ENCODE peak calls at places on chromosome 14, in six cellular contexts. One of them, this sample, is unnamed. For H3K9me3, the result is how much of the 10 kb centered on the place peaks cover.

GRCh38 chr14:106044949-106045596 is 518.7 kb downstream of the TMEM121 start:
- DNase-seq in K562: peak
- DNase-seq in HCT116: peak
- DNase-seq in H1: peak
- DNase-seq in GM12878: no peak
- DNase-seq in HepG2: peak
- DNase-seq in this sample: peak

GRCh38 chr14:77458249-77458950 is 507 bp downstream of the AHSA1 start:
- DNase-seq in K562: peak
- DNase-seq in HCT116: no peak
- DNase-seq in H1: no peak
- DNase-seq in GM12878: no peak
- DNase-seq in HepG2: peak
- DNase-seq in this sample: peak

GRCh38 chr14:37650356-37651037 is 55.1 kb downstream of the TTC6 start:
- DNase-seq in K562: no peak
- DNase-seq in HCT116: no peak
- DNase-seq in H1: no peak
- DNase-seq in GM12878: no peak
- DNase-seq in HepG2: peak
- DNase-seq in this sample: no peak

GRCh38 chr14:85233756-85234545 is 296.0 kb upstream of the FLRT2 start:
- DNase-seq in K562: no peak
- DNase-seq in HCT116: no peak
- DNase-seq in H1: no peak
- DNase-seq in GM12878: no peak
- DNase-seq in HepG2: no peak
- DNase-seq in this sample: no peak

GRCh38 chr14:57492859-57493258 is 798 bp downstream of the CCDC198 start:
- DNase-seq in K562: no peak
- DNase-seq in HCT116: no peak
- DNase-seq in H1: no peak
- DNase-seq in GM12878: no peak
- DNase-seq in HepG2: peak
- DNase-seq in this sample: no peak

GRCh38 chr14:75280831-75281690 is 2.4 kb downstream of the FOS start:
- DNase-seq in K562: no peak
- DNase-seq in HCT116: no peak
- DNase-seq in H1: no peak
- DNase-seq in GM12878: no peak
- DNase-seq in HepG2: no peak
- DNase-seq in this sample: no peak

GRCh38 chr14:91754819-91755218 is 22.9 kb upstream of the CATSPERB start:
- DNase-seq in K562: no peak
- DNase-seq in HCT116: no peak
- DNase-seq in H1: no peak
- DNase-seq in GM12878: no peak
- DNase-seq in HepG2: no peak
- DNase-seq in this sample: no peak

GRCh38 chr14:66315098-66315497 is 171.1 kb upstream of the CCDC196 start:
- DNase-seq in K562: no peak
- DNase-seq in HCT116: no peak
- DNase-seq in H1: no peak
- DNase-seq in GM12878: no peak
- DNase-seq in HepG2: no peak
- DNase-seq in this sample: no peak

GRCh38 chr14:92946847-92947545 is 24.0 kb downstream of the CHGA start:
- DNase-seq in K562: no peak
- DNase-seq in HCT116: no peak
- DNase-seq in H1: no peak
- DNase-seq in GM12878: no peak
- DNase-seq in HepG2: no peak
- DNase-seq in this sample: no peak

GRCh38 chr14:100027771-100028490 is 37.3 kb upstream of the EVL start:
- DNase-seq in K562: no peak
- DNase-seq in HCT116: no peak
- DNase-seq in H1: no peak
- DNase-seq in GM12878: no peak
- DNase-seq in HepG2: no peak
- DNase-seq in this sample: no peak

GRCh38 chr14:68384881-68385280 is 408.0 kb downstream of the ZFP36L1 start:
- DNase-seq in K562: no peak
- DNase-seq in HCT116: no peak
- DNase-seq in H1: no peak
- DNase-seq in GM12878: no peak
- DNase-seq in HepG2: peak
- DNase-seq in this sample: no peak

GRCh38 chr14:80987235-80988032 is 32.0 kb downstream of the TSHR start:
- DNase-seq in K562: peak
- DNase-seq in HCT116: peak
- DNase-seq in H1: peak
- DNase-seq in GM12878: no peak
- DNase-seq in HepG2: peak
- DNase-seq in this sample: peak

GRCh38 chr14:44742202-44742601 is 219.5 kb downstream of the KLHL28 start:
- DNase-seq in K562: no peak
- DNase-seq in HCT116: no peak
- DNase-seq in H1: no peak
- DNase-seq in GM12878: no peak
- DNase-seq in HepG2: no peak
- DNase-seq in this sample: no peak

GRCh38 chr14:50056457-50056856 is 59.9 kb downstream of the VCPKMT start:
- DNase-seq in K562: no peak
- DNase-seq in HCT116: no peak
- DNase-seq in H1: no peak
- DNase-seq in GM12878: no peak
- DNase-seq in HepG2: no peak
- DNase-seq in this sample: no peak

GRCh38 chr14:106657460-106657859 is 1131.1 kb downstream of the TMEM121 start:
- DNase-seq in K562: no peak
- DNase-seq in HCT116: no peak
- DNase-seq in H1: no peak
- DNase-seq in GM12878: no peak
- DNase-seq in HepG2: no peak
- DNase-seq in this sample: no peak

GRCh38 chr14:36229262-36229661 is 52.7 kb upstream of the PTCSC3 start:
- DNase-seq in K562: no peak
- DNase-seq in HCT116: no peak
- DNase-seq in H1: no peak
- DNase-seq in GM12878: no peak
- DNase-seq in HepG2: no peak
- DNase-seq in this sample: peak

GRCh38 chr14:36333106-36333505 is 12.7 kb upstream of the MBIP start:
- DNase-seq in K562: no peak
- DNase-seq in HCT116: no peak
- DNase-seq in H1: no peak
- DNase-seq in GM12878: no peak
- DNase-seq in HepG2: no peak
- DNase-seq in this sample: no peak

GRCh38 chr14:69637503-69638030 is 26.2 kb downstream of the SUSD6 start:
- DNase-seq in K562: peak
- DNase-seq in HCT116: no peak
- DNase-seq in H1: no peak
- DNase-seq in GM12878: no peak
- DNase-seq in HepG2: peak
- DNase-seq in this sample: no peak

GRCh38 chr14:65769151-65769550 is 356.6 kb downstream of the FUT8 start:
- DNase-seq in K562: no peak
- DNase-seq in HCT116: no peak
- DNase-seq in H1: no peak
- DNase-seq in GM12878: no peak
- DNase-seq in HepG2: no peak
- DNase-seq in this sample: no peak

GRCh38 chr14:77707355-77707723 is 484 bp downstream of the ALKBH1 start:
- DNase-seq in K562: peak
- DNase-seq in HCT116: no peak
- DNase-seq in H1: no peak
- DNase-seq in GM12878: no peak
- DNase-seq in HepG2: peak
- DNase-seq in this sample: peak

GRCh38 chr14:67934851-67935250 is 115.3 kb downstream of the RAD51B start:
- DNase-seq in K562: no peak
- DNase-seq in HCT116: no peak
- DNase-seq in H1: no peak
- DNase-seq in GM12878: no peak
- DNase-seq in HepG2: no peak
- DNase-seq in this sample: no peak

GRCh38 chr14:71308671-71309070 is 401.4 kb downstream of the PCNX1 start:
- DNase-seq in K562: no peak
- DNase-seq in HCT116: no peak
- DNase-seq in H1: no peak
- DNase-seq in GM12878: no peak
- DNase-seq in HepG2: no peak
- DNase-seq in this sample: no peak

GRCh38 chr14:98894600-98894999 is 377.4 kb downstream of the BCL11B start:
- DNase-seq in K562: no peak
- DNase-seq in HCT116: no peak
- DNase-seq in H1: no peak
- DNase-seq in GM12878: no peak
- DNase-seq in HepG2: no peak
- DNase-seq in this sample: no peak

GRCh38 chr14:35506927-35507326 is 27.0 kb upstream of the INSM2 start:
- DNase-seq in K562: no peak
- DNase-seq in HCT116: no peak
- DNase-seq in H1: no peak
- DNase-seq in GM12878: no peak
- DNase-seq in HepG2: no peak
- DNase-seq in this sample: no peak

DNA sequence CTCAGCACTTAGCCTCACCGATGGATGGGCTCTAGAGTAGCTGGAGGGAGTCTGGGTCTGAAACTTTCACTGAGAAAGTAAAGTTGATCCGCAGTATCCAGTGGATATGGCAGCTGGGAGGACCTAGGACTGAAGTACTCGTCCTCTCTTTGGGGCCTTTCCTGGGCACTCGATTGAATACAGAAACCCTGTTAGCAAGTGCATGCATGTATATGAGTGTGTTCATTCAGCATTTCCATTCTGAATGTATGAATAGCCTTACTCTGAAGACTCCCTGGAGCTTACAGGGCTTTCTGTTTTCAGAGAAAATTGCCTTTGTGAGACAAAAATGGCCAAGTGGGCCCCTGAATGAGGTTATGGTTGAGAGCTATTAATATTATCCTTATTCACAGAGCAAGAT is 62.8 kb downstream of the DAD1 start:
- DNase-seq in K562: no peak
- DNase-seq in HCT116: no peak
- DNase-seq in H1: no peak
- DNase-seq in GM12878: no peak
- DNase-seq in HepG2: no peak
- DNase-seq in this sample: no peak
- H3K9ac ChIP-seq in K562: no peak
- H3K9ac ChIP-seq in HCT116: no peak
- H3K9ac ChIP-seq in H1: no peak
- H3K9ac ChIP-seq in GM12878: no peak
- H3K9ac ChIP-seq in HepG2: no peak
- H3K9ac ChIP-seq in this sample: no peak

GRCh38 chr14:34173916-34174315 is 223.0 kb upstream of the EGLN3 start:
- DNase-seq in K562: no peak
- DNase-seq in HCT116: no peak
- DNase-seq in H1: no peak
- DNase-seq in GM12878: no peak
- DNase-seq in HepG2: no peak
- DNase-seq in this sample: no peak

GRCh38 chr14:34171431-34171830 is 220.6 kb upstream of the EGLN3 start:
- DNase-seq in K562: no peak
- DNase-seq in HCT116: no peak
- DNase-seq in H1: no peak
- DNase-seq in GM12878: no peak
- DNase-seq in HepG2: no peak
- DNase-seq in this sample: no peak

GRCh38 chr14:34170891-34171290 is 220.0 kb upstream of the EGLN3 start:
- DNase-seq in K562: no peak
- DNase-seq in HCT116: no peak
- DNase-seq in H1: no peak
- DNase-seq in GM12878: no peak
- DNase-seq in HepG2: no peak
- DNase-seq in this sample: no peak

GRCh38 chr14:34172052-34172451 is 221.2 kb upstream of the EGLN3 start:
- DNase-seq in K562: no peak
- DNase-seq in HCT116: no peak
- DNase-seq in H1: no peak
- DNase-seq in GM12878: no peak
- DNase-seq in HepG2: no peak
- DNase-seq in this sample: no peak

GRCh38 chr14:34172477-34173368 is 221.8 kb upstream of the EGLN3 start:
- DNase-seq in K562: no peak
- DNase-seq in HCT116: no peak
- DNase-seq in H1: no peak
- DNase-seq in GM12878: no peak
- DNase-seq in HepG2: no peak
- DNase-seq in this sample: no peak
- TF ChIP-seq ZNF274 in K562: no peak
- TF ChIP-seq ZNF274 in HCT116: no peak
- TF ChIP-seq ZNF274 in H1: no peak
- TF ChIP-seq ZNF274 in GM12878: no peak
- TF ChIP-seq ZNF274 in HepG2: no peak
- TF ChIP-seq ZNF274 in this sample: no peak

GRCh38 chr14:20143911-20144310 is 5.3 kb downstream of the OR4N5 start:
- DNase-seq in K562: peak
- DNase-seq in HCT116: no peak
- DNase-seq in H1: no peak
- DNase-seq in GM12878: no peak
- DNase-seq in HepG2: peak
- DNase-seq in this sample: peak
- H3K9me3 ChIP-seq in K562: under half
- H3K9me3 ChIP-seq in HCT116: under half
- H3K9me3 ChIP-seq in H1: half or more
- H3K9me3 ChIP-seq in GM12878: under half
- H3K9me3 ChIP-seq in HepG2: under half
- H3K9me3 ChIP-seq in this sample: under half

DNA sequence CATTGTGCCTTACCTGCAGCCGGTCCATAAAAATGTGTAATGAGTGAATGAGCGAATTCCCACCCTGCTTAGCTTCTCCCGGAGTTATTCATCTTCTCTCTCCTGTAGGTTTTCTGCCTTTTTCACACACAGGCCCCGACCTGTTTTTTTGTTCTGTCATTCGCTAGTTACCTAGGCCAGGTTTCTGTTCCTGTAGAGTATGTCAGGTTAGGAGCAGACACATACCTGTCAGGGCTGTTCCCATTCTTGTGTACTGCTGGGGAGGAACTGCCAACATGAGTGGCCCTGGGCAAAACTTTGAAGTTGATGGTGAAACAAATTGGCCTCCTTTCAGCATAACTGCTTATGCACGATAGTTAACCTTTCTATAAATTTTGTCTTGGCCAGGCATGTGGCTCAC is 140.1 kb downstream of the SYNE2 start:
- DNase-seq in K562: no peak
- DNase-seq in HCT116: no peak
- DNase-seq in H1: no peak
- DNase-seq in GM12878: no peak
- DNase-seq in HepG2: no peak
- DNase-seq in this sample: no peak
- H3K9ac ChIP-seq in K562: no peak
- H3K9ac ChIP-seq in HCT116: no peak
- H3K9ac ChIP-seq in H1: no peak
- H3K9ac ChIP-seq in GM12878: no peak
- H3K9ac ChIP-seq in HepG2: no peak
- H3K9ac ChIP-seq in this sample: no peak

GRCh38 chr14:101554991-101555668 is 6.2 kb upstream of the DIO3 start:
- DNase-seq in K562: no peak
- DNase-seq in HCT116: no peak
- DNase-seq in H1: no peak
- DNase-seq in GM12878: no peak
- DNase-seq in HepG2: peak
- DNase-seq in this sample: no peak
- TF ChIP-seq ZNF274 in K562: no peak
- TF ChIP-seq ZNF274 in HCT116: no peak
- TF ChIP-seq ZNF274 in H1: no peak
- TF ChIP-seq ZNF274 in GM12878: no peak
- TF ChIP-seq ZNF274 in HepG2: no peak
- TF ChIP-seq ZNF274 in this sample: no peak

This sample was measured in NT2/D1.